ENCODE peak calls at places on chromosomes 11 and 22, in nine cellular contexts. R is WERI-Rb-1, A is neural progenitor cell, L is tibial artery, H is stomach, M is endodermal cell, V is PC-9, K is heart right ventricle, F is pancreas. O is an unnamed sample.

GRCh38 chr11:17740649-17741235 is 6.2 kb downstream of the KCNC1 start:
- DNase-seq in M (no peak), A (no peak), F (no peak), V (no peak), R (no peak), K (no peak), L (peak; percentile 50), H (no peak), O (no peak)

GRCh38 chr22:41302016-41302767 is 867 bp downstream of the ZC3H7B start:
- DNase-seq in V (no peak), H (no peak), A (peak; percentile 73), M (peak; percentile 68), R (no peak), F (no peak), L (no peak), K (no peak), O (no peak)

GRCh38 chr11:26778000-26778757 is 56.3 kb upstream of the SLC5A12 start:
- DNase-seq in A (no peak), L (no peak), H (no peak), K (no peak), R (no peak), F (no peak), V (no peak), M (no peak), O (no peak)

GRCh38 chr11:130573767-130574166 is 125.3 kb downstream of the ADAMTS15 start:
- DNase-seq in R (no peak), F (no peak), K (no peak), V (no peak), H (no peak), M (no peak), L (no peak), A (no peak), O (no peak)

GRCh38 chr11:60870276-60870675 is 2.9 kb downstream of the ZP1 start:
- DNase-seq in L (peak; percentile 13), M (peak; percentile 60), H (no peak), V (no peak), K (no peak), R (peak; percentile 5), A (peak; percentile 11), F (no peak), O (no peak)

GRCh38 chr22:48503035-48503625 is 1324.5 kb downstream of the BRD1 start:
- DNase-seq in F (no peak), H (no peak), V (no peak), A (no peak), L (no peak), R (no peak), K (no peak), M (no peak), O (no peak)

GRCh38 chr22:22159384-22159783 is 85.2 kb upstream of the VPREB1 start:
- DNase-seq in R (no peak), L (no peak), H (no peak), M (no peak), F (no peak), A (no peak), V (no peak), K (no peak), O (no peak)

GRCh38 chr22:43094085-43094484 is 4.9 kb upstream of the TTLL1 start:
- DNase-seq in F (no peak), M (peak; percentile 78), V (peak; percentile 89), R (no peak), L (no peak), A (no peak), K (peak; percentile 53), H (peak; percentile 53), O (no peak)

GRCh38 chr11:35160902-35161585 is 22.1 kb downstream of the CD44 start:
- DNase-seq in H (no peak), F (no peak), R (peak; percentile 27), V (no peak), A (no peak), K (no peak), M (no peak), L (no peak), O (no peak)

GRCh38 chr11:128451651-128452470 is 135.5 kb downstream of the ETS1 start:
- DNase-seq in R (no peak), F (peak; percentile 45), K (peak; percentile 74), V (no peak), M (no peak), A (peak; percentile 36), H (peak; percentile 45), L (peak; percentile 83), O (no peak)

GRCh38 chr11:128279861-128280260 is 307.5 kb downstream of the ETS1 start:
- DNase-seq in H (no peak), V (no peak), L (no peak), F (no peak), R (no peak), A (no peak), K (no peak), M (no peak), O (no peak)

GRCh38 chr11:120682866-120683265 is 171.3 kb downstream of the GRIK4 start:
- DNase-seq in H (no peak), R (no peak), L (no peak), K (no peak), F (no peak), V (no peak), A (no peak), M (no peak), O (no peak)

GRCh38 chr11:22169833-22170232 is 23.1 kb upstream of the ANO5 start:
- DNase-seq in M (no peak), A (no peak), L (no peak), V (no peak), R (no peak), F (no peak), K (no peak), H (no peak), O (no peak)
- TF ChIP-seq CTCF in M (peak; percentile 71), A (peak; percentile 61), L (no peak), V (peak; percentile 58), R (no peak), F (peak; percentile 19), K (peak; percentile 42), H (peak; percentile 19), O (no peak)

GRCh38 chr22:31289335-31289734 is 3.0 kb downstream of the PIK3IP1 start:
- DNase-seq in K (no peak), H (peak; percentile 47), M (no peak), V (no peak), F (no peak), A (no peak), L (no peak), R (no peak), O (no peak)

GRCh38 chr22:31288496-31289235 is 3.6 kb downstream of the PIK3IP1 start:
- DNase-seq in M (no peak), A (no peak), L (no peak), R (no peak), K (no peak), H (no peak), V (no peak), F (no peak), O (no peak)

GRCh38 chr22:31290494-31291402 is 1.5 kb downstream of the PIK3IP1 start:
- DNase-seq in H (peak; percentile 99), V (peak; percentile 93), A (peak; percentile 96), R (peak; percentile 93), F (peak; percentile 93), M (peak; percentile 97), K (peak; percentile 96), L (peak; percentile 96), O (peak; percentile 92)

GRCh38 chr22:31286360-31287255 is 5.7 kb downstream of the PIK3IP1 start:
- DNase-seq in A (no peak), R (no peak), L (no peak), K (no peak), M (no peak), H (no peak), F (no peak), V (no peak), O (peak; percentile 69)

GRCh38 chr22:31287818-31288495 is 4.3 kb downstream of the PIK3IP1 start:
- DNase-seq in M (no peak), V (no peak), R (no peak), F (no peak), K (no peak), L (no peak), H (no peak), A (no peak), O (no peak)
- H3K27ac ChIP-seq in M (no peak overlapping the region), V (no peak overlapping the region), R (no peak overlapping the region), F (no peak overlapping the region), K (no peak overlapping the region), L (peak overlapping the region; percentile 85), H (peak overlapping the region; percentile 95), A (no peak overlapping the region), O (peak overlapping the region; percentile 99)

DNA sequence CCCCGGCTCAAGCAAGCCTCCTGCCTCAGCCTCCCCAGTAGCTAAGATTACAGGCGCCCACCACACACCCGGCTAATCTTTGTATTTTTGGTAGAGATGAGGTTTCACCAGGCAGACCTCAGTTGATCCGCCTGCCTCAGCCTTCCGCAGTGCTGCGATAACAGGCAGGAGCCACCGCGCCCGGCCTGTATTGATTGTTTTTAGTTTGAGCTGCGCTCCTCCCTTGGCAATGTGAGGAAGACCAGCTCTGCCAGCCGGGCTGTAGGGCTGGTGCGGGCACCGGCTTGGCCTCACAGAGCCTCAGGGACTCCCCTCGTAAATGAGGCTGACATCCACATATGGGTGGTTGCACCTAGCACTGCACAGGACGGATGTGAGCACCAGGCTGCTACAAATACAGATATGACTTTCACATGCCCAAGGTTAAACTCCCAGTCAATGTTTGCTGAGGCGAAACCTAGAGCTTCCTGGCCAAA is 7.5 kb upstream of the SLC2A11 start:
- DNase-seq in K (no peak), L (no peak), F (peak; percentile 70), H (peak; percentile 52), M (no peak), R (no peak), V (no peak), A (no peak), O (no peak)
- H3K4me3 ChIP-seq in K (no peak overlapping the region), L (no peak overlapping the region), F (peak overlapping the region; percentile 34), H (peak overlapping the region; percentile 40), M (no peak overlapping the region), R (no peak overlapping the region), V (no peak overlapping the region), A (no peak overlapping the region), O (no peak overlapping the region)

DNA sequence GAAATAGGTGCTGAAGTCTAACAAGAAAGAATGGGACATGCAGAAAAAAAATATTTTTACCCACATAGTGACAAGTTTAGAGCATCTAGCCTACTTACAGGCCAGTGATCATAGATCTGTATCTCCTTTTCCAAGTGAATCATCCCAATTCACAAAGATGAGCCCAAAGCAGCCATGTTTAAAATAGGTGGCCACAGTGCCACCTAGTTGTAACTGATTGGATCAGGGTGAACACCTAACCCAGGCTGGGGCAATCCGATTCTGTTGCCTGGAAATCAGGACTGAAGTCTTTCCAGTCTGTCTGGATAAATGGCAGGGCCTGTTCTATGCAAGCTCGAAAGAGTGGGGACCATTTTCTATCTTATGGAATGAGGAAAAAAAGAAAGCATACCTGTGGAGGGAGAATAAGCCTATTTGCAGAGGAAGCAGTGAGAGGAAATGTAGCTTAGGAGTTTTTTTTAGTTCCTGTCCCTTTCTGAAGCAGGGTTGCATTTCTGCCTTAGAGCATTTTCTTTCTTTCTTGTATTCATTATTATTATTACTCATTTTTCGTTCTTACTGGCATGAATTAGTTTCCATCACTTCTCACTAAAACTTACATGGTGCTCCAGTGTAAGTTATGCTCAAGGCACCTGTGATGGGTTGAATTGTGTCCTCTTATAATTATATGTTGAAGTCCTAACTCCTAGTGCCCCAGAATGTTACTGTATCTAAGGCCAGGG is 113.2 kb upstream of the RAG2 start:
- DNase-seq in A (no peak), M (peak; percentile 58), H (no peak), L (no peak), F (no peak), V (no peak), R (no peak), K (no peak), O (no peak)
- TF ChIP-seq CTCF in A (peak; percentile 38), M (peak; percentile 63), H (no peak), L (no peak), F (no peak), V (no peak), R (peak; percentile 18), K (no peak), O (no peak)

GRCh38 chr11:40417627-40418026 is 1041.8 kb downstream of the LRRC4C start:
- DNase-seq in R (no peak), K (no peak), A (no peak), M (no peak), H (no peak), L (no peak), F (no peak), V (no peak), O (no peak)
- H3K27ac ChIP-seq in R (no peak overlapping the region), K (no peak overlapping the region), A (no peak overlapping the region), M (no peak overlapping the region), H (no peak overlapping the region), L (no peak overlapping the region), F (no peak overlapping the region), V (no peak overlapping the region), O (no peak overlapping the region)